ENCODE peak calls at places on chromosomes 11 and 22, in four cellular contexts. C, H, L and E are unnamed samples.

GRCh38 chr11:61626580-61627380 is 45.9 kb upstream of the SYT7 start:
- DNase-seq in C (no peak), H (no peak), L (peak), E (peak)

GRCh38 chr11:95283146-95283545 is 52.1 kb upstream of the SESN3 start:
- DNase-seq in C (no peak), H (no peak), L (no peak), E (no peak)

GRCh38 chr11:16153951-16154350 is 202.4 kb downstream of the SOX6 start:
- DNase-seq in C (no peak), H (no peak), L (no peak), E (no peak)

GRCh38 chr11:59923813-59924212 is 14.4 kb upstream of the OOSP1 start:
- DNase-seq in C (no peak), H (no peak), L (no peak), E (no peak)

GRCh38 chr11:26573896-26574295 is 1.8 kb upstream of the MUC15 start:
- DNase-seq in C (no peak), H (no peak), L (no peak), E (no peak)

GRCh38 chr11:3121931-3122774 is 43.0 kb downstream of the OSBPL5 start:
- DNase-seq in C (no peak), H (no peak), L (peak), E (peak)

GRCh38 chr11:75816561-75817239 is 1.7 kb downstream of the UVRAG start:
- DNase-seq in C (no peak), H (no peak), L (no peak), E (no peak)

GRCh38 chr22:20761536-20761935 is 12.4 kb upstream of the SERPIND1 start:
- DNase-seq in C (no peak), H (no peak), L (no peak), E (no peak)

GRCh38 chr22:37282385-37282677 is at the start of gene CYTH4:
- DNase-seq in C (no peak), H (no peak), L (peak), E (peak)

GRCh38 chr22:28514314-28514713 is 165.3 kb downstream of the TTC28 start:
- DNase-seq in C (no peak), H (no peak), L (no peak), E (no peak)

GRCh38 chr11:126790550-126790981 is 210.0 kb downstream of the KIRREL3 start:
- DNase-seq in C (no peak), H (peak), L (no peak), E (no peak)

GRCh38 chr11:130213143-130213978 is 53.8 kb downstream of the ST14 start:
- DNase-seq in C (peak), H (peak), L (peak), E (peak)

GRCh38 chr11:57972013-57972367 is 51.7 kb upstream of the OR9Q1 start:
- DNase-seq in C (no peak), H (no peak), L (no peak), E (no peak)

GRCh38 chr22:38172489-38173155 is 9.0 kb downstream of the PLA2G6 start:
- DNase-seq in C (no peak), H (peak), L (peak), E (peak)

GRCh38 chr22:26648011-26648497 is 9.3 kb upstream of the MIAT start:
- DNase-seq in C (no peak), H (no peak), L (no peak), E (peak)

GRCh38 chr22:35043251-35043931 is 22.6 kb upstream of the ISX start:
- DNase-seq in C (no peak), H (no peak), L (no peak), E (peak)

GRCh38 chr22:19419086-19419463 is 12.5 kb downstream of the HIRA start:
- DNase-seq in C (no peak), H (no peak), L (no peak), E (no peak)

GRCh38 chr11:27309064-27309463 is 54.0 kb downstream of the CCDC34 start:
- DNase-seq in C (no peak), H (no peak), L (no peak), E (no peak)

GRCh38 chr22:21949948-21950347 is 2.7 kb downstream of the PPM1F start:
- DNase-seq in C (no peak), H (no peak), L (no peak), E (no peak)

GRCh38 chr11:45395421-45395820 is 109.3 kb upstream of the SYT13 start:
- DNase-seq in C (no peak), H (no peak), L (no peak), E (no peak)

GRCh38 chr11:119144825-119145476 is 3.9 kb upstream of the ABCG4 start:
- DNase-seq in C (peak), H (peak), L (peak), E (peak)

GRCh38 chr22:32713737-32714457 is 87.6 kb upstream of the TIMP3 start:
- DNase-seq in C (no peak), H (no peak), L (no peak), E (no peak)

GRCh38 chr11:100823360-100823759 is 136.3 kb downstream of the ARHGAP42 start:
- DNase-seq in C (no peak), H (no peak), L (no peak), E (no peak)

GRCh38 chr22:48366056-48366455 is 1461.6 kb downstream of the BRD1 start:
- DNase-seq in C (no peak), H (no peak), L (no peak), E (peak)

GRCh38 chr11:123060265-123061000 is 1.5 kb downstream of the HSPA8 start:
- DNase-seq in C (no peak), H (no peak), L (no peak), E (peak)

GRCh38 chr22:28297504-28297903 is 378.4 kb upstream of the PITPNB start:
- DNase-seq in C (no peak), H (peak), L (no peak), E (peak)

GRCh38 chr11:10328314-10329090 is 23.6 kb downstream of the ADM start:
- DNase-seq in C (no peak), H (peak), L (no peak), E (no peak)

GRCh38 chr11:30586251-30587144 is at the start of gene MPPED2:
- DNase-seq in C (peak), H (no peak), L (peak), E (peak)

GRCh38 chr11:103491777-103492176 is 382.6 kb downstream of the DYNC2H1 start:
- DNase-seq in C (no peak), H (no peak), L (no peak), E (no peak)

GRCh38 chr22:27278986-27279385 is 522.6 kb downstream of the MN1 start:
- DNase-seq in C (no peak), H (no peak), L (no peak), E (no peak)

GRCh38 chr11:1852885-1853284 is at the start of gene LSP1:
- DNase-seq in C (no peak), H (no peak), L (no peak), E (peak)
- H3K27ac ChIP-seq in C (no peak), H (no peak), L (no peak), E (peak)

GRCh38 chr22:25167834-25168601 is 31.6 kb upstream of the CRYBB3 start:
- DNase-seq in C (no peak), H (no peak), L (no peak), E (no peak)
- H3K27ac ChIP-seq in C (no peak), H (no peak), L (no peak), E (no peak)

GRCh38 chr11:88414981-88415391 is 77.5 kb upstream of the CTSC start:
- DNase-seq in C (no peak), H (no peak), L (no peak), E (no peak)
- H3K27ac ChIP-seq in C (no peak), H (no peak), L (no peak), E (no peak)

GRCh38 chr11:65547446-65548125 is 10.6 kb downstream of the LTBP3 start:
- DNase-seq in C (no peak), H (no peak), L (peak), E (no peak)
- H3K27ac ChIP-seq in C (no peak), H (no peak), L (no peak), E (no peak)

DNA sequence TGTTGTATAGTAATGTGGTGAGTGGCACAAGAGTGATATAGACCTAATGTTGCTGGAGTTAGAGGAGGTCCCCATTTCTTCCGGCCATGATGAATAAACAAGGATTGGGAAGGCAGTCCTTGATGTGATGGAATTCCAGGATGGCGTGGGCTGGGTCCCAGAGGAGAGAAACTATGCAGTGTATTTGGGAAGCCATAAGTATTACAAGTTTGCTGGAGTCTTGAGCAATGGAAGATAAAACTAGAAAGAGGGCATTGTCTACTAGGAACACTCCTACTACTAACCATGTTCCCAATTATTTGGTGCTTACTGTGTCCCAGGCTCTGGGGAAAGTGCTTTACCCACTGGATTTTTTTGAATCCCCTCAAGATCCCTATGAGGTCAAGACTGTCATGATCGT is 20.0 kb downstream of the LDLRAD3 start:
- DNase-seq in C (no peak), H (no peak), L (no peak), E (no peak)
- H3K27ac ChIP-seq in C (no peak), H (no peak), L (no peak), E (no peak)

GRCh38 chr22:44496844-44497217 is 1.2 kb downstream of the RTL6 start:
- DNase-seq in C (no peak), H (no peak), L (no peak), E (no peak)

GRCh38 chr22:44497904-44498242 is at the start of gene RTL6:
- DNase-seq in C (no peak), H (peak), L (no peak), E (no peak)

GRCh38 chr22:44496305-44496704 is 1.7 kb downstream of the RTL6 start:
- DNase-seq in C (no peak), H (no peak), L (no peak), E (no peak)

GRCh38 chr22:44495629-44496028 is 2.4 kb downstream of the RTL6 start:
- DNase-seq in C (no peak), H (no peak), L (no peak), E (no peak)

DNA sequence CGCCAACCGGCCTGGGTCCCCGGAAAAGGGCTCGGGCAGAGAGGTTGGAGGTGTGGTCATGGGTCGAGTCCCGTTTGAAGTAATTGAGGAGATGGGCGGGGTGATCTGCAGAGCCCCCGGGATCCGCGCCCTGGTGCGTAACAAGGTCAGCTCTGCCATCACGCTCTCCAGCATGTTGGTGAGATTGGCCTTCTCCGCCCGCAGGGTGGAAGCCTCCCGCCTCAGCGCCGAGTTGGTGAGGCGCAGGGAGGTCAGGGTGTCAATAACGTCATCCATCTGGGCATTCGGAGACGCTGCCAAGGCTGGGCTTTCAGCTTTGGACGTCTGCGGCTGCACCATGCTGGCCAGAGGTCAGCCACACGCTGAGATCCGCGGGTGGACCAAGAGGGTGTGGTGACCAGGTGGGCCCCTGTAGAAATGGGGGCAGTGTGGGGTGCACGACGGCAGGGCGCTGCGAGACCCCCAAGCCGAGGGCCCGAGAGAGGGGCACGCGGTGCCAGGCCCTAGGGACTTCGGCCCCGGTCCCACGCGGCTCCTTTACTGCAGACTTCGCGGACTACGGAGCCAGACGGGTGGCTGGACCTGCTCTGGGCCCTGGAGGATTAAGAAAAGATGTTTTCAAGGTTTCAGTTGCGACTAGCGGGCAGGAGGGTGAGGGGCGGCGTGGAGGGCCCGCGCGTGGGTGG is 672 bp downstream of the RTL6 start:
- DNase-seq in C (no peak), H (peak), L (peak), E (peak)
- H3K27ac ChIP-seq in C (peak), H (peak), L (peak), E (peak)

DNA sequence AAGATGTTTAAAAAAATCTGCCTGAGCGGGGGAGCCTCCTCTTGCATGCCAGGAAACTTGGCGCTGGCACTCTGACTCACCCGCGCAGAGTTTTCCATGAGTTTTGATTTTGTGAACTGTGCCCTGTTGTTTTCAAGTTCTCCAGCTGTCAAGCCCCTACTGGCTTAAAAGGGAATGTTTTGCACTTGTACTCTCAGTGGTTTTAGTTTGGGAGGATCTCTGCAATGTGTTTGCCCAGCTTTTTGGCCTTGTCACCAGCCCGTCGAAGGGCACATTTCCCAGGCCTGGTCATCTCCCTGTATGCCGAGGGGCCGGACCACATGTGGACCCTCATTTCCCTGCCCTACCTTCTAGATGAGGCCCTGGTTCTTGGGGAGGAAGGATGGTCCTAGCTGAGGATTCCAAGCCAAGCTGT is 12.2 kb downstream of the MRGPRF start:
- DNase-seq in C (peak), H (peak), L (no peak), E (peak)
- H3K27ac ChIP-seq in C (no peak), H (peak), L (peak), E (peak)

GRCh38 chr11:35118906-35119305 is 20.1 kb upstream of the CD44 start:
- DNase-seq in C (no peak), H (no peak), L (no peak), E (peak)

GRCh38 chr11:35115688-35116030 is 23.3 kb upstream of the CD44 start:
- DNase-seq in C (no peak), H (no peak), L (no peak), E (no peak)

GRCh38 chr11:35116762-35117588 is 22.0 kb upstream of the CD44 start:
- DNase-seq in C (no peak), H (no peak), L (no peak), E (no peak)

GRCh38 chr11:35114901-35115687 is 23.9 kb upstream of the CD44 start:
- DNase-seq in C (no peak), H (no peak), L (no peak), E (no peak)

DNA sequence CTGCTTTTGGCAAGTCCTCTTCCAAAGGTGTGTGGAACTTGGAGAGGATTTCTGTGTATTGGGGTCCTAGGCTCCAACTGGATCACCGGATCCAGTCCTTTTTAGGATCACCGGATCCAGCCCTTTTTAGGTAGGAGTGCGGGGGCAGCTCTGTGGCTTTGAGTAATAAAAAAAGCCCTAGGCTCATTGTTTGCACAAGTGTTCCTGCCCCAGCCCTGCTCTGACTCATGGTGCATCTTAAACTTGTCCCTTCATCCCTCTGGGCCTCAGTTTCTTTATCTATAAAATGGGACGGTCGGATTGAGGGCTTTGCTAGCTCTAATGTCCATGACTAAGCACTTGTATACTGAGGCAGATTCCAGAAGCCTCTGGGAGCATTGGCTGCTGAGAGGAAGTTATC is 22.7 kb upstream of the CD44 start:
- DNase-seq in C (no peak), H (no peak), L (no peak), E (no peak)
- H3K27ac ChIP-seq in C (no peak), H (no peak), L (no peak), E (peak)